ENCODE peak calls at places on chromosomes 13 and 19, in nine cellular contexts. K is aorta; O is fibroblast of lung; C is BE2C; D is foreskin fibroblast; Q is CD8-positive, alpha-beta memory T cell; H is effector memory CD4-positive, alpha-beta T cell; A is tibial nerve; M is epithelial cell of esophagus. P is an unnamed sample.

GRCh38 chr13:29791997-29792775 is 58.2 kb downstream of the UBL3 start:
- DNase-seq in O (peak), A (no peak), Q (no peak), D (no peak), M (no peak), C (no peak), H (no peak), K (no peak), P (no peak)

GRCh38 chr19:58374200-58374599 is 6.6 kb downstream of the ZNF837 start:
- DNase-seq in C (no peak), K (no peak), H (no peak), O (no peak), D (peak), Q (no peak), M (no peak), A (no peak), P (no peak)

GRCh38 chr13:94708031-94708571 is 4.2 kb downstream of the SOX21 start:
- DNase-seq in K (no peak), A (no peak), C (no peak), Q (peak), O (no peak), H (no peak), D (no peak), M (no peak), P (peak)

GRCh38 chr19:13095934-13096890 is 6.4 kb downstream of the LYL1 start:
- DNase-seq in M (no peak), C (peak), Q (no peak), D (no peak), O (no peak), K (peak), A (no peak), H (no peak), P (no peak)

GRCh38 chr13:46796515-46797467 is at the start of gene ESD:
- DNase-seq in D (peak), A (peak), M (peak), H (peak), Q (peak), K (peak), O (peak), C (peak), P (peak)

GRCh38 chr13:107466326-107466725 is 749.0 kb downstream of the LIG4 start:
- DNase-seq in K (no peak), H (no peak), C (no peak), M (peak), O (no peak), A (no peak), D (no peak), Q (no peak), P (no peak)

GRCh38 chr19:55642153-55643002 is 1.1 kb upstream of the ZNF581 start:
- DNase-seq in M (peak), H (no peak), K (peak), Q (peak), D (peak), C (peak), O (peak), A (no peak), P (no peak)

GRCh38 chr19:52734893-52735661 is at the start of gene ZNF611:
- DNase-seq in O (peak), K (peak), H (peak), C (peak), M (peak), A (peak), Q (peak), D (peak), P (peak)

GRCh38 chr19:33498391-33499000 is 23.1 kb downstream of the PEPD start:
- DNase-seq in K (peak), Q (no peak), M (no peak), D (no peak), A (no peak), O (no peak), C (no peak), H (no peak), P (no peak)

GRCh38 chr13:23608704-23609413 is 38.6 kb downstream of the TNFRSF19 start:
- DNase-seq in A (no peak), Q (no peak), M (no peak), C (peak), O (peak), H (no peak), D (peak), K (peak), P (no peak)

GRCh38 chr13:28117689-28118377 is 17.5 kb upstream of the FLT3 start:
- DNase-seq in A (no peak), M (no peak), H (no peak), K (peak), Q (no peak), O (peak), C (no peak), D (peak), P (no peak)

GRCh38 chr19:40006273-40006691 is 9.4 kb downstream of the ZNF546 start:
- DNase-seq in A (no peak), C (no peak), K (no peak), M (peak), D (peak), O (peak), Q (no peak), H (no peak), P (no peak)

GRCh38 chr13:37934339-37935191 is 65.0 kb upstream of the TRPC4 start:
- DNase-seq in O (no peak), H (no peak), A (no peak), Q (no peak), C (no peak), D (no peak), M (no peak), K (no peak), P (no peak)

GRCh38 chr13:73893833-73894232 is 240.4 kb downstream of the KLF12 start:
- DNase-seq in D (no peak), K (no peak), O (no peak), Q (no peak), M (no peak), H (no peak), C (no peak), A (no peak), P (no peak)

GRCh38 chr13:27076411-27076810 is 95.2 kb downstream of the USP12 start:
- DNase-seq in D (no peak), Q (no peak), O (peak), K (no peak), C (no peak), M (no peak), A (no peak), H (no peak), P (no peak)

GRCh38 chr13:48489003-48489402 is 43.9 kb downstream of the RCBTB2 start:
- DNase-seq in D (no peak), H (no peak), Q (no peak), O (no peak), C (no peak), K (no peak), M (no peak), A (no peak), P (no peak)

GRCh38 chr13:32056316-32056715 is 24.7 kb downstream of the FRY start:
- DNase-seq in A (no peak), K (no peak), O (no peak), M (no peak), Q (no peak), C (no peak), D (no peak), H (no peak), P (no peak)

GRCh38 chr13:31038834-31039552 is 106.5 kb downstream of the TEX26 start:
- DNase-seq in O (peak), Q (no peak), A (no peak), M (no peak), K (no peak), H (no peak), C (no peak), D (no peak), P (no peak)

GRCh38 chr13:98285852-98286594 is 109.0 kb upstream of the RNF113B start:
- DNase-seq in O (no peak), Q (no peak), M (no peak), K (no peak), H (no peak), D (no peak), A (no peak), C (peak), P (no peak)

GRCh38 chr19:40466219-40467006 is at the start of gene SPTBN4:
- DNase-seq in K (peak), D (peak), M (peak), H (peak), Q (no peak), A (peak), O (no peak), C (no peak), P (peak)

GRCh38 chr19:31676271-31677004 is 327.2 kb upstream of the TSHZ3 start:
- DNase-seq in A (no peak), H (no peak), M (no peak), Q (no peak), K (no peak), C (no peak), D (no peak), O (peak), P (no peak)

GRCh38 chr19:50300814-50301606 is 28.2 kb downstream of the KCNC3 start:
- DNase-seq in C (no peak), M (peak), O (peak), K (no peak), A (no peak), H (no peak), D (peak), Q (no peak), P (no peak)

GRCh38 chr13:29743229-29743786 is 107.1 kb downstream of the UBL3 start:
- DNase-seq in C (no peak), H (no peak), A (peak), K (peak), O (peak), D (peak), M (peak), Q (no peak), P (no peak)

GRCh38 chr13:109517516-109517915 is 268.9 kb downstream of the IRS2 start:
- DNase-seq in D (peak), C (no peak), A (no peak), Q (no peak), O (peak), H (no peak), M (peak), K (no peak), P (no peak)

GRCh38 chr19:1668339-1669123 is 16.1 kb upstream of the TCF3 start:
- DNase-seq in M (no peak), O (peak), H (no peak), D (peak), C (peak), A (no peak), K (no peak), Q (no peak), P (no peak)

GRCh38 chr19:33438987-33439781 is 65.7 kb downstream of the CEBPG start:
- DNase-seq in Q (no peak), M (no peak), O (no peak), D (no peak), C (no peak), K (peak), H (no peak), A (no peak), P (peak)

GRCh38 chr13:26053418-26053980 is 1.7 kb upstream of the SHISA2 start:
- DNase-seq in K (no peak), H (no peak), M (no peak), O (no peak), C (no peak), Q (no peak), A (no peak), D (no peak), P (no peak)

GRCh38 chr19:14979136-14979497 is 547 bp downstream of the SLC1A6 start:
- DNase-seq in Q (no peak), M (no peak), H (no peak), C (no peak), K (no peak), D (no peak), O (no peak), A (no peak), P (no peak)
- H3K4me3 ChIP-seq in Q (no peak), M (no peak), H (no peak), C (no peak), K (no peak), D (no peak), O (no peak), A (no peak), P (peak)

DNA sequence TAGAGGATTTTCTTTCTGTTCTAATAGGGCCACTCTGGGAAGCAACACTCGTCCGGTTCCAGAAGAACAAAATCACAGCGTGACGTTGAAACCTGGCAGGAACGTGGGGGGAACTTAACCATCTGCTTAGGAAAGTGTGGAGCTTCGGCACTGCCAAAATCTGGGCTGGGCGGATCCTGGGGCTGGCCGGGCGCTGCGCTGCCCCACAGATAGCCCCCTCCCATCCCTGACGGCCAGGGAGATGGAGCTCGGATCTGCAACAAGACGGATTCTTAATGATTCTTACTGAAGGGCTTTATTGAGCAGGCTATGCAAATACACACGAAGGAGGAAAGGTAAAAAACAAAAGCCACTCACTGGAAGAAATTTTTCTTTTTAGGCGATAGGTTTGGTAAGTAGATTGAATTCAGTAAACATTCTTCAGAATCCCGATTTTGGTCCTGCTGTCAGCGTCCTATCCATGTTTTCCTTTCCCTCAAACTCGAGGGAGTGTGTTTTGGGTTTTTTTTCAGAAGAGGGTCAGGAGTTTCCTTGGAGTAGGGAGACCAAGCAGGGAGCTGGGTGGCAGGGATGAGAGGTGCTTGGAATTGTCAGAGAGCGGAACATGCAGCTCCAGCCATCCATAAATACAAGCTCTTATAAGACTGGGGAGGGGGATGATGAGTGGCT is 1.4 kb upstream of the PCDH8 start:
- DNase-seq in H (no peak), Q (no peak), D (no peak), A (no peak), K (no peak), M (no peak), O (no peak), C (no peak), P (no peak)
- H3K4me3 ChIP-seq in H (no peak), Q (no peak), D (no peak), A (no peak), K (no peak), M (no peak), O (no peak), C (peak), P (peak)

GRCh38 chr19:19122902-19123301 is 15.4 kb downstream of the TMEM161A start:
- DNase-seq in K (no peak), O (no peak), C (no peak), D (no peak), H (no peak), A (no peak), Q (no peak), M (no peak), P (no peak)

GRCh38 chr19:19115954-19116353 is 22.3 kb downstream of the TMEM161A start:
- DNase-seq in O (no peak), M (no peak), Q (peak), A (no peak), D (peak), C (peak), K (peak), H (no peak), P (no peak)

GRCh38 chr19:19120308-19121156 is 17.7 kb downstream of the TMEM161A start:
- DNase-seq in K (peak), D (peak), O (peak), Q (no peak), M (peak), C (peak), A (no peak), H (no peak), P (no peak)

GRCh38 chr19:19121371-19121770 is 16.9 kb downstream of the TMEM161A start:
- DNase-seq in K (no peak), A (no peak), O (no peak), C (no peak), M (no peak), H (no peak), D (no peak), Q (no peak), P (no peak)

DNA sequence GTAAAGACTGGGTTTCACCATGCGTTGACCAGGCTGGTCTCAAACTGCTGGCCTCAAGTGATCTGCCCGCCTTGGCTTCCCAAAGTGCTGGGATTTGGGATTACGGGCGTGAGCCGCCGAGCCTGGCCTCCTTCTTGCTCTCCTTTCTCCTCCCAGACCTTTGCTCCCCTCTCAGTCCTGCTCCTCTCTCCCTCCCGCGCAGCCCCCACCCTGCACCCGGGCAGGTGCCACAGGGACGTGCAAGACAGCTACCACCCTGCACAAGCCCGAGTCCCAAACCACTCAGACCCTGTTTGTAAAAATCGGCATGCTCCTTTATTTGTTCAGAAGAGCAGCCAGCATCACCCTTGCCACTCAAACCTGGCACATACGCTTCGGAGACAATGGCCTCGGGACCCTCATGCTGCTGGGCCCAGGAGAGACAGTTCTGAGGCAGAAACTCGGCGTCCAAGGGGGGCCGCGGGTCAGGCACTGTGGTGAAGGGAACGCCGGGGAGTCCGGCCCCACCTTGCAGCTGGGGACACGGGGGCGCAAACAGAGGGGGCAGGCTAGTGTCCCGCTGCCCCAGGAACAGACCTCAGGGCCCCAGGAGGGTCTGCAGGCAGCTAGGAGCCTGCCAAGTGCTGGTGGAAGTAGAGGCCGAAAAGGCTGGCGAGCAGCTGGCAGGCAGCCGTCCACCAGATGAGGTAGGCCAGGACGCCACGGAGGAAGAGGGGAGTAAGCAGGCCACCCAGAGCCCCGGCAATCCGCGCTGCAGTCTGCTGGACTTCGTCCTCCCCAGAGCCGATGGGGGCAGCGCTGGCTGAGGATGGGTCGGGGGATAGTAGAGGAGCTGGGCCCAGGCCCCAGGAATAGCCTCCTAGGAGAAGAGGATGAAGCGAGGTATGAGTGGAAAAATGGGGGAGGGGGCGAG is 18.7 kb downstream of the TMEM161A start:
- DNase-seq in Q (no peak), M (no peak), K (no peak), H (no peak), C (no peak), D (no peak), A (no peak), O (no peak), P (no peak)
- H3K4me3 ChIP-seq in Q (no peak), M (no peak), K (no peak), H (no peak), C (no peak), D (no peak), A (no peak), O (no peak), P (no peak)

DNA sequence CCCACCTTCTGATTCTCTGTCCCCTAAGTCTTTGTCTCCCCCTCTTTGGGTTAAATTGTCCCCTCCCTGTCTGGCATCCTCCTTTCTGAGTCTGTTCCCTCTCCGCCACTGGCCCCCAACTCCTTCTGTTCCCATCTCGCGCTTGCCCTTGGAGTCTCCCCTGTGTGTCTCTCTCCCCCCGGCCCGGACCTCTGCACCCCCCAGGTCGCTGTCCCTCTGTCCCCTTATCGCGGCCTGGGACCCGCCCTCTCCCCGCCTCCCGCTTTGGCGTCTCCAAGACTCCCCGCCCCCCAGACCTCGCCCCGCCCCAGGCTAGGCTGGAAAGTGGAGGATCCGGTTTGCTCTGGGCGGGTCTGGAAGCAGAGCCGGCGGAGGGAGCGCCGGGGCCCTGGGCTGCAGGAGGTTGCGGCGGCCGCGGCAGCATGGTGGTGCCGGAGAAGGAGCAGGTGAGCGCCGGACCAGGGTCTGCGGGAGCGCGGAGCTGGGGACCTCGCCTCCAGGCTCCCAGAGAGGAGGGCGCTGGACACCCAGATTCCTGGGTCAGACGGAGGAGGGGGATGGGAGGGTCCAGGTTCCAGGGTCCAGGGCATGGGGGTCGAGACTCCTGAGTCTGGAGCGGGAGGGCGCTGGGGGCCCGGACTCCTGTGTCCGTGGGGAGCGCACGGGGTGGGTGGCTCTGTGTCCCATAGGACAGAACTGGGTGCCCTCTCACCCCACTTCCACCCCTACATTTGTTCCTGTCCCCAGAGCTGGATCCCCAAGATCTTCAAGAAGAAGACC is at the start of gene TRPM4:
- DNase-seq in O (peak), H (no peak), C (peak), Q (no peak), M (peak), D (peak), K (peak), A (peak), P (peak)
- H3K4me3 ChIP-seq in O (peak), H (no peak), C (peak), Q (no peak), M (peak), D (peak), K (peak), A (peak), P (peak)

GRCh38 chr19:46621191-46622117 is 3.4 kb downstream of the PTGIR start:
- DNase-seq in Q (no peak), D (no peak), K (peak), H (no peak), M (no peak), O (no peak), C (no peak), A (no peak), P (no peak)
- H3K4me3 ChIP-seq in Q (no peak), D (peak), K (peak), H (no peak), M (no peak), O (peak), C (no peak), A (no peak), P (no peak)

DNA sequence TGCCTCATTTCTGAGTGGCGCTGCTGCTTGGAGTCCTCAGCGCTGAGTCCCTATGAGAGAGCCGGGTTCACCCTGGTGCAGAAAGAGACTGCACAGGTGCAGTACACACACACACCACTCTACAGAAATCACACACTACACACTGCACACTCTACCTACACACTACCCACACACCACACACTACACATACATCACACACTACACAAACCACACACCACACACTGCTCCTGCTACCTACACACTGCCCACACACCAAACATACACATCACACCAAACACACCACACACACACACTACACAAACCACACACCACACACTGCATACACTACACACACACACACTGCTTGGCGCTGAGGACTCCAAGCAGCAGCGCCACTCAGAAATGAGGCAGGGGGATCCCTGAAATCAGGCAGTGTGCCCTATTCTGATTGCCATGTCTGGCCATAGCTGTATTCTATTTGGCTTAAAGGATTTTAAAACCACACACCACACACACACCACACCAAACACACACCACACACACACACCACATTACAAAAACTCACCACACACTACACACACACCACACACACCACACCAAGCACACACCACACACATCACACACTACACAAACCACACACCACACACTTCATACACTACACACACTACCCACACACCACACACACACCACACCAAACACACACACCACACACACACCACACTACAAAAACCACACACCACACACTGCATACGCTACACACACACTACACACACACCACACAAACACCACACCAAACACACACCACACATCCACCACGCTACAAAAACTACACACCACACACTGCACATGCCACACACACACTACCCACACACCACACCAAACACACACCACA is 4.9 kb downstream of the MAG start:
- DNase-seq in O (no peak), M (no peak), H (no peak), D (no peak), K (no peak), A (no peak), C (no peak), Q (no peak), P (no peak)
- H3K4me3 ChIP-seq in O (no peak), M (no peak), H (no peak), D (no peak), K (no peak), A (no peak), C (no peak), Q (no peak), P (no peak)

P was measured in dorsolateral prefrontal cortex.